ENCODE peak calls at places on chromosomes 5 and 9, in six cellular contexts. One of them, this sample, is unnamed.

GRCh38 chr9:556199-556598 is 285.3 kb upstream of the DMRT1 start:
- DNase-seq in mesenchymal stem cell: no peak
- DNase-seq in IMR-90: no peak
- DNase-seq in H9: no peak
- DNase-seq in H1: no peak
- DNase-seq in trophoblast cell: no peak
- DNase-seq in this sample: no peak

GRCh38 chr9:37197158-37198033 is 77.0 kb downstream of the ZCCHC7 start:
- DNase-seq in mesenchymal stem cell: peak; percentile 57
- DNase-seq in IMR-90: peak; percentile 77
- DNase-seq in H9: no peak
- DNase-seq in H1: no peak
- DNase-seq in trophoblast cell: peak; percentile 14
- DNase-seq in this sample: no peak

GRCh38 chr9:120923620-120924328 is 2.8 kb downstream of the TRAF1 start:
- DNase-seq in mesenchymal stem cell: no peak
- DNase-seq in IMR-90: no peak
- DNase-seq in H9: no peak
- DNase-seq in H1: no peak
- DNase-seq in trophoblast cell: no peak
- DNase-seq in this sample: no peak

GRCh38 chr5:159184858-159185381 is 24.4 kb downstream of the RNF145 start:
- DNase-seq in mesenchymal stem cell: peak; percentile 87
- DNase-seq in IMR-90: peak; percentile 93
- DNase-seq in H9: no peak
- DNase-seq in H1: no peak
- DNase-seq in trophoblast cell: peak; percentile 68
- DNase-seq in this sample: no peak

GRCh38 chr9:114117996-114118830 is 19.1 kb upstream of the KIF12 start:
- DNase-seq in mesenchymal stem cell: no peak
- DNase-seq in IMR-90: no peak
- DNase-seq in H9: no peak
- DNase-seq in H1: no peak
- DNase-seq in trophoblast cell: no peak
- DNase-seq in this sample: no peak

GRCh38 chr5:118397231-118397630 is 591.1 kb downstream of the DTWD2 start:
- DNase-seq in mesenchymal stem cell: no peak
- DNase-seq in IMR-90: no peak
- DNase-seq in H9: no peak
- DNase-seq in H1: no peak
- DNase-seq in trophoblast cell: no peak
- DNase-seq in this sample: no peak

GRCh38 chr5:151252762-151253603 is at the start of gene GM2A:
- DNase-seq in mesenchymal stem cell: peak; percentile 100
- DNase-seq in IMR-90: peak; percentile 99
- DNase-seq in H9: peak; percentile 100
- DNase-seq in H1: peak; percentile 97
- DNase-seq in trophoblast cell: peak; percentile 100
- DNase-seq in this sample: peak; percentile 98

GRCh38 chr5:59099270-59099994 is 516.6 kb downstream of the RAB3C start:
- DNase-seq in mesenchymal stem cell: peak; percentile 90
- DNase-seq in IMR-90: peak; percentile 96
- DNase-seq in H9: no peak
- DNase-seq in H1: no peak
- DNase-seq in trophoblast cell: peak; percentile 37
- DNase-seq in this sample: no peak

GRCh38 chr5:109580225-109580624 is 109.5 kb upstream of the MAN2A1 start:
- DNase-seq in mesenchymal stem cell: no peak
- DNase-seq in IMR-90: no peak
- DNase-seq in H9: no peak
- DNase-seq in H1: no peak
- DNase-seq in trophoblast cell: no peak
- DNase-seq in this sample: no peak

GRCh38 chr5:27308151-27308550 is 269.8 kb upstream of the CDH9 start:
- DNase-seq in mesenchymal stem cell: no peak
- DNase-seq in IMR-90: peak; percentile 69
- DNase-seq in H9: no peak
- DNase-seq in H1: no peak
- DNase-seq in trophoblast cell: no peak
- DNase-seq in this sample: no peak

GRCh38 chr5:74546796-74547195 is 93.7 kb downstream of the ENC1 start:
- DNase-seq in mesenchymal stem cell: peak; percentile 26
- DNase-seq in IMR-90: peak; percentile 58
- DNase-seq in H9: no peak
- DNase-seq in H1: no peak
- DNase-seq in trophoblast cell: no peak
- DNase-seq in this sample: no peak

DNA sequence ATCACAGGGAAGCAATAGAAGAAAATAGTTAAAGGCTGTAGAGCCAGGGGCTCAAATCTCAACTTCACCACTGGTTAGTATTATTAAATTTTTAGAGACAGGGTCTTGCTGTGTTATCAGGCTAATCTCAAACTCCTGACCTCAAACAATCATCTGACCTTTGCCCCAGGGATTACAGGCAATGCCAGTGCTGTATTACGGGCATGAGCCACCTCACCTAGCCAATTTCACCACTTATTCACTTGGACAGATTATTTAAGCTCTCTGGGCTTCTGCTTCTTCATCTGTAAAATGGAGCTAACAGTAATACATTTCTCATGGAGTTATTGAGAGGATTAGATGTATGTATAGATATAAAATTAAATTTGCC is 155.9 kb upstream of the KLF4 start:
- DNase-seq in mesenchymal stem cell: no peak
- DNase-seq in IMR-90: no peak
- DNase-seq in H9: no peak
- DNase-seq in H1: no peak
- DNase-seq in trophoblast cell: no peak
- DNase-seq in this sample: no peak
- H3K14ac ChIP-seq in mesenchymal stem cell: no peak overlapping the region
- H3K14ac ChIP-seq in IMR-90: no peak overlapping the region
- H3K14ac ChIP-seq in H9: no peak overlapping the region
- H3K14ac ChIP-seq in H1: no peak overlapping the region
- H3K14ac ChIP-seq in trophoblast cell: no peak overlapping the region
- H3K14ac ChIP-seq in this sample: no peak overlapping the region

DNA sequence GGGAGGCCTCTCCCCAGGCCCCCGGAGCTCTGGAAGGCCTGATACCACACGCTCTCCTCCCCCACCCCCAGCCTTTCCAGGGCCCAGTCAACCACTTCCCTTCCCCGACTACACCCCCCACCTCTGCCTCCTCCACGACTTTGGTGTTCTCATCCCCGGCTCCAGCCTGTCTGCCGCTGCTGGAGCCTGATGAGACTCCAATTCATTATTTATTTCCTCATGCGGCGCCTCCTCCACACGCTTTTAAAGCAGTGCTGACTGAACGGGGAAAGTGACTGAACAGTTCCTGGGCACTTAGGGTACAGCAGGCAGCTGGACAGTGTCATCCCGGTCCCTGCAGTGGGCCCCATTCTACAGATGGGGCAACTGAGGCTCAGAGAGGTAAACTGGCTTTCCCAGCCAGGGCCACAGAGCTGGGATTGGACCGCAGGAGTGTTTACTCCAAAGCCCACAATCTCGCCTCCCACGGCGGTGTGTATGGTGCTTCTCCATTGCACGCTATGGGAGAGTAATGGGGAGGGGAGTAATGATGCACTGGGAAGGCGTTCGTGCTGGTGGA is 15.9 kb upstream of the RPL26L1 start:
- DNase-seq in mesenchymal stem cell: peak; percentile 95
- DNase-seq in IMR-90: peak; percentile 80
- DNase-seq in H9: peak; percentile 47
- DNase-seq in H1: no peak
- DNase-seq in trophoblast cell: no peak
- DNase-seq in this sample: no peak
- H2AK5ac ChIP-seq in mesenchymal stem cell: peak overlapping the region; percentile 93
- H2AK5ac ChIP-seq in IMR-90: peak overlapping the region; percentile 96
- H2AK5ac ChIP-seq in H9: no peak overlapping the region
- H2AK5ac ChIP-seq in H1: no peak overlapping the region
- H2AK5ac ChIP-seq in trophoblast cell: no peak overlapping the region
- H2AK5ac ChIP-seq in this sample: no peak overlapping the region

DNA sequence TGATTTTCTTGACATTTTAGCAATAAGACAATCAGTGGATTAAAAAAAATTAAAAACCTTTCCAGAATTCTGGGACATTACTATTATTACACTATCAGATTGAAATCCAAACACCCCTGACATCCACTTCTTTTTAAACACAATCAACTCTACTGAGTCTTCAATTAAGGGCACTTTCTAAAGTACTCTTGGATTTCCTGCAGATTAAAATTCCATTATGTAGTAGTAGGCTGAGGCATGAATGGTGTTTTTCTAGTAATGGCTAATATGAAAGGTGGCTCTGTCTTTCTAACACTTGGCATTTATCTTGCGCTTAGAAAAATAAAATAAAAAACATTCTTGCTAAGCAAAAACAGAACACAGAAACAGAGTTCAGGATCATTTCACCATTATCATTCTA is 107.8 kb downstream of the OXCT1 start:
- DNase-seq in mesenchymal stem cell: no peak
- DNase-seq in IMR-90: no peak
- DNase-seq in H9: no peak
- DNase-seq in H1: no peak
- DNase-seq in trophoblast cell: no peak
- DNase-seq in this sample: no peak
- H3K14ac ChIP-seq in mesenchymal stem cell: no peak overlapping the region
- H3K14ac ChIP-seq in IMR-90: no peak overlapping the region
- H3K14ac ChIP-seq in H9: no peak overlapping the region
- H3K14ac ChIP-seq in H1: no peak overlapping the region
- H3K14ac ChIP-seq in trophoblast cell: no peak overlapping the region
- H3K14ac ChIP-seq in this sample: no peak overlapping the region

GRCh38 chr5:157576678-157577077 is 1.1 kb upstream of the ADAM19 start:
- DNase-seq in mesenchymal stem cell: no peak
- DNase-seq in IMR-90: no peak
- DNase-seq in H9: no peak
- DNase-seq in H1: no peak
- DNase-seq in trophoblast cell: peak; percentile 68
- DNase-seq in this sample: no peak
- H2AK5ac ChIP-seq in mesenchymal stem cell: peak overlapping the region; percentile 32
- H2AK5ac ChIP-seq in IMR-90: peak overlapping the region; percentile 47
- H2AK5ac ChIP-seq in H9: no peak overlapping the region
- H2AK5ac ChIP-seq in H1: no peak overlapping the region
- H2AK5ac ChIP-seq in trophoblast cell: peak overlapping the region; percentile 64
- H2AK5ac ChIP-seq in this sample: no peak overlapping the region

GRCh38 chr5:138722518-138722917 is 30.7 kb upstream of the CTNNA1 start:
- DNase-seq in mesenchymal stem cell: no peak
- DNase-seq in IMR-90: no peak
- DNase-seq in H9: peak; percentile 73
- DNase-seq in H1: no peak
- DNase-seq in trophoblast cell: peak; percentile 94
- DNase-seq in this sample: no peak
- H3K14ac ChIP-seq in mesenchymal stem cell: no peak overlapping the region
- H3K14ac ChIP-seq in IMR-90: no peak overlapping the region
- H3K14ac ChIP-seq in H9: no peak overlapping the region
- H3K14ac ChIP-seq in H1: no peak overlapping the region
- H3K14ac ChIP-seq in trophoblast cell: no peak overlapping the region
- H3K14ac ChIP-seq in this sample: no peak overlapping the region

GRCh38 chr9:34332370-34332964 is 3.1 kb downstream of the NUDT2 start:
- DNase-seq in mesenchymal stem cell: peak; percentile 64
- DNase-seq in IMR-90: peak; percentile 55
- DNase-seq in H9: no peak
- DNase-seq in H1: no peak
- DNase-seq in trophoblast cell: peak; percentile 68
- DNase-seq in this sample: peak; percentile 30
- H2AK5ac ChIP-seq in mesenchymal stem cell: no peak overlapping the region
- H2AK5ac ChIP-seq in IMR-90: no peak overlapping the region
- H2AK5ac ChIP-seq in H9: no peak overlapping the region
- H2AK5ac ChIP-seq in H1: no peak overlapping the region
- H2AK5ac ChIP-seq in trophoblast cell: no peak overlapping the region
- H2AK5ac ChIP-seq in this sample: no peak overlapping the region

DNA sequence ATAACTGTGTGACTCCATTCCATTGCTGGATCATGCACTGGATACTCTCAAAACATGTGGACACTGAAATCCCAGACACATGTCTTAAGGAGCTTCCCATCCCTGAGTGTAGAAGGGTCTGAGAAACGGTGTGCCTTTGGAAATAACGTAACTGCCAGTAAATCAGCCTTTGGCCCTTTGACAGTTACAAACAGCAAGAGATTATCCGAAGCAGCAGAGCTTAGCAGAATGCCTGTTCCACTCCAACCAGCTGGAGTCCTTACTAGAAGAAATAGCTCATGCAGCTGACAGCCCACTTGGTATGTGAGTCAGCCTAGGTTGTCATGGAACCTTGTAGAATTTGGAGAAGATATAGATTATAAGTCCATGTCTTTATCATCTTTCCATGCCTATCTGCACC is 7.0 kb downstream of the TMEM252 start:
- DNase-seq in mesenchymal stem cell: peak; percentile 64
- DNase-seq in IMR-90: peak; percentile 13
- DNase-seq in H9: no peak
- DNase-seq in H1: no peak
- DNase-seq in trophoblast cell: no peak
- DNase-seq in this sample: no peak
- H3K14ac ChIP-seq in mesenchymal stem cell: no peak overlapping the region
- H3K14ac ChIP-seq in IMR-90: no peak overlapping the region
- H3K14ac ChIP-seq in H9: no peak overlapping the region
- H3K14ac ChIP-seq in H1: no peak overlapping the region
- H3K14ac ChIP-seq in trophoblast cell: no peak overlapping the region
- H3K14ac ChIP-seq in this sample: no peak overlapping the region

GRCh38 chr9:77598961-77599360 is 49.2 kb downstream of the GNA14 start:
- DNase-seq in mesenchymal stem cell: no peak
- DNase-seq in IMR-90: no peak
- DNase-seq in H9: no peak
- DNase-seq in H1: no peak
- DNase-seq in trophoblast cell: no peak
- DNase-seq in this sample: no peak

GRCh38 chr9:77599492-77599891 is 48.6 kb downstream of the GNA14 start:
- DNase-seq in mesenchymal stem cell: no peak
- DNase-seq in IMR-90: no peak
- DNase-seq in H9: no peak
- DNase-seq in H1: no peak
- DNase-seq in trophoblast cell: no peak
- DNase-seq in this sample: no peak

GRCh38 chr9:77597057-77597456 is 51.1 kb downstream of the GNA14 start:
- DNase-seq in mesenchymal stem cell: no peak
- DNase-seq in IMR-90: no peak
- DNase-seq in H9: no peak
- DNase-seq in H1: no peak
- DNase-seq in trophoblast cell: no peak
- DNase-seq in this sample: no peak

GRCh38 chr9:77600810-77601209 is 47.3 kb downstream of the GNA14 start:
- DNase-seq in mesenchymal stem cell: no peak
- DNase-seq in IMR-90: no peak
- DNase-seq in H9: no peak
- DNase-seq in H1: no peak
- DNase-seq in trophoblast cell: no peak
- DNase-seq in this sample: no peak

DNA sequence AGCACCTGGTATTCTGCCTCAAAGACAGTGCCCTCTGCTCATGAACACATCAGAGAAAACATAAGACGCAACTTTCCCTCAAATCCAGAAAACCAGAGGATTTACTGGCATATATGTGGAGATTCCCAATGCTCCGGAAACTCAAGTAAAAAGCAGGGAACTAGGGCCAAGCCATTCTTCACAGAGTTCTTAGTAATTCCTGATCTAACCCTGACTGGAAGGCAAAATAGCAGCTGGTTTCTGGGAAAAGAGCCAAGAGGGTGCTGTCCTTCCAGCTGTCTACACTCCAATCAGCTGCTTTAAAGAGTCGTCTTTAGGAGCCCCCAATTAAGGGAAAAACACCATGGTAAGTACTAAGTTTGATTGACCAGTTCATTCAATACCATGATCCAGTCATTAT is 49.6 kb downstream of the GNA14 start:
- DNase-seq in mesenchymal stem cell: peak; percentile 60
- DNase-seq in IMR-90: peak; percentile 37
- DNase-seq in H9: no peak
- DNase-seq in H1: no peak
- DNase-seq in trophoblast cell: no peak
- DNase-seq in this sample: no peak
- H2AK5ac ChIP-seq in mesenchymal stem cell: no peak overlapping the region
- H2AK5ac ChIP-seq in IMR-90: no peak overlapping the region
- H2AK5ac ChIP-seq in H9: no peak overlapping the region
- H2AK5ac ChIP-seq in H1: no peak overlapping the region
- H2AK5ac ChIP-seq in trophoblast cell: no peak overlapping the region
- H2AK5ac ChIP-seq in this sample: no peak overlapping the region

This sample was measured in neuronal stem cell.